ENCODE peak calls at places on chromosomes 16 and 17, in six cellular contexts. D is H1, L is transverse colon, E is suprapubic skin, J is ovary, C is A549. S is an unnamed sample.

GRCh38 chr17:42067371-42068180 is 17.2 kb upstream of the C17orf113 start:
- DNase-seq in C (peak; percentile 79), D (no peak), E (no peak), J (peak; percentile 78), L (peak; percentile 77), S (peak; percentile 74)

GRCh38 chr17:4566785-4567184 is 6.4 kb upstream of the GGT6 start:
- DNase-seq in D (no peak), L (peak; percentile 57), E (no peak), J (peak; percentile 68), C (peak; percentile 94), S (peak; percentile 63)

GRCh38 chr16:2836646-2837508 is 6.8 kb downstream of the ZG16B start:
- DNase-seq in C (no peak), L (no peak), J (no peak), D (no peak), E (no peak), S (no peak)

GRCh38 chr16:50960517-50961202 is 190.4 kb downstream of the SALL1 start:
- DNase-seq in E (no peak), C (no peak), J (no peak), L (no peak), D (no peak), S (peak; percentile 25)

GRCh38 chr17:73389411-73389810 is 77.6 kb upstream of the CDC42EP4 start:
- DNase-seq in L (no peak), C (no peak), E (no peak), D (no peak), J (no peak), S (no peak)

GRCh38 chr17:21419299-21420239 is 43.4 kb downstream of the KCNJ12 start:
- DNase-seq in E (peak; percentile 72), C (no peak), D (no peak), J (no peak), L (no peak), S (no peak)

GRCh38 chr16:63496282-63496681 is 1460.0 kb upstream of the CDH8 start:
- DNase-seq in C (no peak), E (no peak), D (no peak), J (no peak), L (no peak), S (no peak)

GRCh38 chr17:76812248-76812647 is 56.0 kb upstream of the MGAT5B start:
- DNase-seq in E (no peak), J (no peak), D (no peak), C (no peak), L (no peak), S (no peak)

GRCh38 chr17:60134396-60135159 is 15.2 kb upstream of the CA4 start:
- DNase-seq in J (no peak), L (no peak), D (no peak), E (peak; percentile 48), C (no peak), S (peak; percentile 19)

GRCh38 chr17:78174870-78175642 is 6.7 kb downstream of the SYNGR2 start:
- DNase-seq in C (no peak), J (peak; percentile 41), E (no peak), D (no peak), L (peak; percentile 62), S (peak; percentile 62)

GRCh38 chr17:79810138-79811027 is 13.5 kb upstream of the CBX8 start:
- DNase-seq in C (peak; percentile 92), L (peak; percentile 85), E (no peak), D (no peak), J (no peak), S (peak; percentile 84)

GRCh38 chr17:16282522-16282921 is 65.5 kb downstream of the PIGL start:
- DNase-seq in C (no peak), L (no peak), J (no peak), D (no peak), E (no peak), S (no peak)

GRCh38 chr17:64130559-64131001 is 636 bp upstream of the ERN1 start:
- DNase-seq in J (peak; percentile 42), D (no peak), C (no peak), E (no peak), L (peak; percentile 51), S (no peak)

GRCh38 chr16:50251375-50252081 is 14.8 kb upstream of the ADCY7 start:
- DNase-seq in C (no peak), D (no peak), E (no peak), J (no peak), L (no peak), S (no peak)

GRCh38 chr17:8859029-8859803 is 8.3 kb downstream of the PIK3R6 start:
- DNase-seq in J (no peak), C (no peak), L (no peak), D (no peak), E (peak; percentile 52), S (no peak)

GRCh38 chr17:8859804-8860430 is 7.6 kb downstream of the PIK3R6 start:
- DNase-seq in J (no peak), E (peak; percentile 40), L (no peak), C (no peak), D (no peak), S (no peak)

GRCh38 chr17:8862213-8863056 is 5.0 kb downstream of the PIK3R6 start:
- DNase-seq in C (no peak), J (no peak), E (no peak), L (no peak), D (no peak), S (no peak)

GRCh38 chr17:8857919-8858318 is 9.6 kb downstream of the PIK3R6 start:
- DNase-seq in L (no peak), D (no peak), C (no peak), E (no peak), J (no peak), S (no peak)

DNA sequence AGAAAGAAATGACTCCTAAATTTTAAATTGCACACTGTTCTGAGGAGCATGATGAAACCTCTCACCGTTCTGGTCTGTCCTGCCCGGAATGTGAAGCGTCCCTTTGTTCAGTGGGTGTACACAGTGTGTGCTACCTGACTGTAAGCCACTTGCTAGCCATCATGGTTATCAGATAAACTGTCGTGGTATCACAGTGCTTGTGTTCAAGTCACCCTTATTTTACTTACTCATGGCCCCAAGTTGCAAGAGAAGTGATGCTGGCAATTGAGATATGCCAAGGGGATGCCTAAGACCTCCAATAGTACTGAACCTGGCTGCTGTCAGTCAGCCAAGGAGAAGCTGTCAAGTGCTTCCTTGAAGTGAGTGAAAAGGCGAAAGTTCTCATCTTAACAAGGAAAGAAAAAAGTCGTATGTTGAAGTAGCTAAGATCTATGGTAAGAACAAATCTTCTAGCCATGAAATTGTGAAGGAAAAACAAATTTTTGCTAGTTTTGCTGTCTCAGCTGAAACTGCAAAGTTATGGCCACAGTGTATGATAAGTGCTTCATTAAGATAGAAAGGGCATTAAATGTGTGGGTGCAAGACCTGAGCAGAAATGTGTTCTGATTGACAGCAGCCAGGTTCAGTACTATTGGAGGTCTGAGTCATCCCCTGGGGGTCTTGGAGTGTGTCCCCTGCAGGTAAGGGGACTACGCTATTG is 5.8 kb downstream of the PIK3R6 start:
- DNase-seq in E (no peak), J (no peak), D (no peak), L (no peak), C (no peak), S (no peak)
- TF ChIP-seq EP300 in E (no peak), J (no peak), D (no peak), L (no peak), C (no peak), S (no peak)

GRCh38 chr17:68734202-68734825 is 133.1 kb upstream of the FAM20A start:
- DNase-seq in C (no peak), E (no peak), L (no peak), J (no peak), D (no peak), S (no peak)
- TF ChIP-seq CTCF in C (no peak), E (no peak), L (no peak), J (no peak), D (no peak), S (no peak)

GRCh38 chr16:55036371-55036821 is 105.7 kb downstream of the IRX5 start:
- DNase-seq in D (no peak), E (peak; percentile 37), L (no peak), J (no peak), C (no peak), S (no peak)
- TF ChIP-seq POLR2A in D (no peak), E (no peak), L (no peak), J (no peak), C (no peak), S (no peak)

GRCh38 chr17:17938388-17939107 is 33.7 kb downstream of the TOM1L2 start:
- DNase-seq in E (no peak), D (no peak), C (no peak), J (no peak), L (peak; percentile 55), S (no peak)
- TF ChIP-seq EP300 in E (no peak), D (no peak), C (no peak), J (no peak), L (no peak), S (no peak)

GRCh38 chr17:57422574-57423164 is 166.3 kb downstream of the MSI2 start:
- DNase-seq in E (no peak), L (no peak), C (no peak), J (no peak), D (no peak), S (no peak)

GRCh38 chr17:57421393-57421717 is 165.0 kb downstream of the MSI2 start:
- DNase-seq in J (no peak), E (no peak), D (no peak), C (no peak), L (no peak), S (no peak)

GRCh38 chr17:57418463-57419246 is 162.3 kb downstream of the MSI2 start:
- DNase-seq in E (no peak), C (no peak), D (no peak), J (no peak), L (no peak), S (no peak)

GRCh38 chr17:57420674-57421392 is 164.5 kb downstream of the MSI2 start:
- DNase-seq in L (peak; percentile 59), J (no peak), C (no peak), E (no peak), D (no peak), S (peak; percentile 36)

GRCh38 chr17:57419940-57420522 is 163.7 kb downstream of the MSI2 start:
- DNase-seq in D (no peak), C (no peak), L (no peak), E (no peak), J (no peak), S (no peak)
- TF ChIP-seq CTCF in D (peak; percentile 46), C (no peak), L (no peak), E (no peak), J (no peak), S (no peak)

DNA sequence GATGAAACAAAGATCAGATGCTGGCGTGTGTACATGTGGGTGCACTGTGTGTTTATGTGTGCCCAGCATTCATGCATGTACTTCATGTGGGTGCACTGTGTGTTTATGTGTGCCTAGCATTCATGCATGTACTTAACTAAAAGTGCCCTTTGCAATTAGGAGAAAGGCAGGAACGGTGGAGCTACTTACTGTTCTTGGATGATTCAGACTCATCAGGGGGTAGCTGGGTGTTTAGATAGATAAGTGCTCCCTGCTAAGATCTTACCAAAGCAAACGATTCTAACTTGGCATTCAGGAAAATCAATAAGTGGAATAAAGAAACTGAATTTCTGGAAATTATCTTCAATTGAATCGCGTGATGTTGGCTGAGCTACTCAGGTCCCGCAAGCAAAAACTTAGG is 8.6 kb upstream of the MYH2 start:
- DNase-seq in L (no peak), C (no peak), J (no peak), D (no peak), E (no peak), S (no peak)
- TF ChIP-seq POLR2A in L (no peak), C (no peak), J (no peak), D (no peak), E (no peak), S (no peak)